ENCODE peak calls at places on chromosomes 3 and 15, in five cellular contexts. D, H, Y, B and C are unnamed samples.

GRCh38 chr3:77475545-77475944 is 435.6 kb downstream of the ROBO2 start:
- DNase-seq in D (no peak), H (no peak), Y (no peak), B (no peak), C (no peak)

GRCh38 chr15:81113204-81113657 is 20.8 kb upstream of the CFAP161 start:
- DNase-seq in D (no peak), H (no peak), Y (no peak), B (no peak), C (no peak)

GRCh38 chr3:12352253-12352652 is 63.4 kb downstream of the PPARG start:
- DNase-seq in D (peak; percentile 22), H (no peak), Y (no peak), B (no peak), C (no peak)

GRCh38 chr3:12545473-12545791 is at the start of gene MKRN2OS:
- DNase-seq in D (no peak), H (no peak), Y (no peak), B (peak; percentile 18), C (no peak)

GRCh38 chr15:42060797-42061196 is 33.6 kb downstream of the PLA2G4D start:
- DNase-seq in D (no peak), H (no peak), Y (no peak), B (no peak), C (no peak)

GRCh38 chr15:48603922-48604321 is 41.6 kb downstream of the FBN1 start:
- DNase-seq in D (peak; percentile 47), H (no peak), Y (no peak), B (no peak), C (no peak)

GRCh38 chr3:135981701-135982403 is 16.3 kb downstream of the PPP2R3A start:
- DNase-seq in D (no peak), H (no peak), Y (no peak), B (no peak), C (no peak)

GRCh38 chr3:117761992-117762944 is 1052.7 kb downstream of the TUSC7 start:
- DNase-seq in D (no peak), H (no peak), Y (no peak), B (no peak), C (no peak)

GRCh38 chr3:46935989-46936620 is 40.4 kb downstream of the CCDC12 start:
- DNase-seq in D (no peak), H (no peak), Y (peak; percentile 19), B (no peak), C (no peak)

GRCh38 chr3:147298511-147298982 is 107.8 kb downstream of the ZIC4 start:
- DNase-seq in D (peak; percentile 94), H (no peak), Y (no peak), B (no peak), C (no peak)

DNA sequence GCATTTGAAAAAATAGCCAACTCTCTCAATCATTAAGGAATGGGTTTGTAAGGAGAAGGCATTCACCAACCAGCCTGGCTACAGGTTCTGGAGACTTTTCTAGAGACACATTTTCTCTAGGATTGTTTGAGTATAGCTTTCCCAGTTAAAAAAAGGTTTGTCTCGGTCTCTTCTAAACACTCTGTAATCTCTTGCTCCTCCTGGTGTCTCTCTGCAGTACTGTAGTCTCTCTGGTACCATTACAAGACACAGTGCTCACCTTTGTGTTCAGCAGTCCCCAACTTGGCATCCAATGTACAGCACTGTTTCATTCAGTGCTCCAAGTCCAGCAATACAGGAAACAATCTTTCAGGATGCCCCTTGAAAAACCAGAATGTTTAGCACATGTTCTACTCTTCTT is 534.4 kb downstream of the ZNF385D start:
- DNase-seq in D (peak; percentile 27), H (no peak), Y (no peak), B (no peak), C (no peak)
- TF ChIP-seq CTCF in D (peak; percentile 45), H (no peak), Y (peak; percentile 10), B (peak; percentile 29), C (no peak)

DNA sequence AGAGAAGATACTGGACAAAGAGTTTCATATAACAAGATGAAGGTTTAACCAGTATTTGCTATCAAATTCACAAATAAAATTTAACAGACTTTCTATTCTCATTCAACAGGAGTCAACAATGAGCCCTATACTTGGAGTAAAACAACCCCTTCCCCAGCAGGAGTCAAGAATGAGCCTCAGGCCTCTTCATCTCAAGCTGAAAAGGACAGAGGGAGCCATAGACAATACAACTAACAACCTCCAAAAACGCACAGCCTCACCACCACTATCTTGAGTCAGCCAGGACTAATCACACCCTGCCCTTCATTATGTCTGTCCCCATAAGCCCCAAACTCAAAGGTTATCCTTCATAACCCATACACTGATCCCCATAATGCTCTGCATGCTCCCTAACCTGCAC is 36.4 kb downstream of the ETFA start:
- DNase-seq in D (no peak), H (no peak), Y (no peak), B (no peak), C (no peak)
- TF ChIP-seq CTCF in D (no peak), H (no peak), Y (no peak), B (no peak), C (no peak)

DNA sequence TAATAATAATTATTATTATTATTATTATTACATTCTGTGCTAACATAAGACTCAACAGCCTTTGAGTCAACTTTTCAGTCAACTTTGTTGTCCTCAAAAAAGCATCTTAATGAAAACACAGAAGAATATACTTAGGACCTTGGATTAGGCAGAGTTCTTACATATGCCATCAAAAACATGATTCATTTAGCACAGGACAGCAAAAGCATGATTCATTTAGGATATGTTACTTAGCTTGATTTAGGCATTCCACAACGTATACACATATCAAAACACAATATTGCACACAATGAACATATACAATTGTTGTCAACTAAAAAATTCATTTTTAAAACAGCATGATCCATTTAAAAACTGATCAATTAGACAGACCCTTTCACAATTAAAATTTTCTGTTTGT is 213.0 kb downstream of the FMN1 start:
- DNase-seq in D (peak; percentile 62), H (no peak), Y (no peak), B (no peak), C (no peak)
- TF ChIP-seq CTCF in D (no peak), H (no peak), Y (no peak), B (no peak), C (no peak)

GRCh38 chr15:87623832-87624231 is 632.7 kb downstream of the NTRK3 start:
- DNase-seq in D (no peak), H (peak; percentile 22), Y (no peak), B (no peak), C (no peak)
- TF ChIP-seq CTCF in D (peak; percentile 8), H (peak; percentile 38), Y (no peak), B (no peak), C (no peak)

GRCh38 chr3:54079314-54079713 is 43.0 kb upstream of the CACNA2D3 start:
- DNase-seq in D (no peak), H (no peak), Y (no peak), B (no peak), C (no peak)
- TF ChIP-seq CTCF in D (no peak), H (no peak), Y (no peak), B (no peak), C (no peak)

GRCh38 chr3:187196573-187197094 is 652 bp upstream of the RTP1 start:
- DNase-seq in D (no peak), H (no peak), Y (no peak), B (no peak), C (no peak)
- TF ChIP-seq CTCF in D (no peak), H (no peak), Y (no peak), B (no peak), C (no peak)

GRCh38 chr3:38139191-38139590 is 730 bp downstream of the MYD88 start:
- DNase-seq in D (peak; percentile 26), H (no peak), Y (no peak), B (no peak), C (no peak)

GRCh38 chr3:38136807-38137614 is at the start of gene ACAA1:
- DNase-seq in D (peak; percentile 99), H (peak; percentile 96), Y (peak; percentile 100), B (peak; percentile 96), C (peak; percentile 94)

GRCh38 chr3:38138347-38139190 is at the start of gene MYD88:
- DNase-seq in D (peak; percentile 59), H (peak; percentile 66), Y (peak; percentile 89), B (peak; percentile 43), C (peak; percentile 75)

GRCh38 chr3:38136272-38136806 is 588 bp downstream of the ACAA1 start:
- DNase-seq in D (peak; percentile 43), H (no peak), Y (peak; percentile 59), B (no peak), C (peak; percentile 42)

GRCh38 chr3:38137615-38138346 is 680 bp upstream of the MYD88 start:
- DNase-seq in D (no peak), H (peak; percentile 30), Y (no peak), B (no peak), C (peak; percentile 31)
- TF ChIP-seq CTCF in D (no peak), H (no peak), Y (no peak), B (peak; percentile 21), C (no peak)